ENCODE peak calls at places on chromosomes 5 and 9, in nine cellular contexts. J, R, F, M, K, P, H, Y and A are unnamed samples.
A peak's percentile ranks its signal among the peaks of the same experiment; 100 is the strongest.

GRCh38 chr9:113468716-113469448 is 5.4 kb downstream of the RGS3 start:
- DNase-seq in M (no peak), J (no peak), F (no peak), H (no peak), P (no peak), Y (peak; percentile 42), R (no peak), K (no peak), A (no peak)

GRCh38 chr5:22560115-22560514 is 293.0 kb downstream of the CDH12 start:
- DNase-seq in M (no peak), F (no peak), J (no peak), K (no peak), Y (no peak), R (peak; percentile 20), P (no peak), H (no peak), A (no peak)

GRCh38 chr5:159891371-159891770 is 24.9 kb upstream of the ADRA1B start:
- DNase-seq in H (no peak), F (no peak), P (peak; percentile 39), J (no peak), K (no peak), Y (no peak), M (no peak), R (no peak), A (no peak)

GRCh38 chr5:72288923-72289322 is 31.1 kb downstream of the MRPS27 start:
- DNase-seq in M (no peak), R (no peak), P (no peak), K (no peak), J (no peak), H (no peak), Y (no peak), F (no peak), A (no peak)

GRCh38 chr5:178281321-178281720 is 48.7 kb upstream of the PHYKPL start:
- DNase-seq in K (no peak), Y (no peak), P (no peak), J (no peak), R (no peak), F (no peak), M (no peak), H (no peak), A (no peak)

GRCh38 chr9:94018628-94019027 is 63.5 kb upstream of the BARX1 start:
- DNase-seq in M (no peak), H (no peak), J (no peak), R (no peak), P (no peak), K (no peak), Y (no peak), F (no peak), A (no peak)

GRCh38 chr5:16936150-16937022 is at the start of gene MYO10:
- DNase-seq in M (peak; percentile 87), R (peak; percentile 63), F (peak; percentile 22), K (peak; percentile 13), H (peak; percentile 12), J (peak; percentile 85), P (peak; percentile 91), Y (no peak), A (no peak)

GRCh38 chr5:50759526-50760280 is 93.3 kb downstream of the PARP8 start:
- DNase-seq in Y (no peak), R (no peak), H (no peak), P (no peak), J (no peak), K (no peak), F (no peak), M (no peak), A (no peak)

GRCh38 chr9:94920439-94920951 is 194.0 kb downstream of the AOPEP start:
- DNase-seq in H (no peak), F (no peak), P (no peak), Y (no peak), J (no peak), K (no peak), M (no peak), R (no peak), A (no peak)

GRCh38 chr5:176818391-176819098 is 8.2 kb downstream of the UNC5A start:
- DNase-seq in H (no peak), J (peak; percentile 74), F (no peak), M (no peak), R (peak; percentile 40), P (no peak), K (no peak), Y (no peak), A (peak; percentile 51)

GRCh38 chr5:57839447-57839846 is 356.8 kb upstream of the ACTBL2 start:
- DNase-seq in M (no peak), P (no peak), H (no peak), J (no peak), Y (no peak), F (no peak), K (no peak), R (no peak), A (no peak)

GRCh38 chr9:132883349-132884294 is 4.9 kb downstream of the SPACA9 start:
- DNase-seq in M (no peak), J (no peak), Y (no peak), P (no peak), R (no peak), H (no peak), K (no peak), F (no peak), A (no peak)

GRCh38 chr5:139574641-139575312 is 13.6 kb downstream of the UBE2D2 start:
- DNase-seq in J (peak; percentile 41), Y (peak; percentile 75), F (no peak), M (no peak), H (no peak), R (peak; percentile 45), K (no peak), P (peak; percentile 60), A (peak; percentile 22)

GRCh38 chr5:39337516-39337915 is 26.8 kb downstream of the C9 start:
- DNase-seq in F (no peak), M (no peak), K (no peak), H (no peak), J (no peak), R (no peak), P (no peak), Y (no peak), A (no peak)

GRCh38 chr5:28499764-28500290 is 1461.4 kb upstream of the CDH9 start:
- DNase-seq in J (no peak), K (no peak), R (no peak), H (no peak), F (no peak), Y (no peak), P (no peak), M (no peak), A (no peak)

GRCh38 chr5:58466939-58467338 is 7.1 kb upstream of the PLK2 start:
- DNase-seq in F (no peak), M (peak; percentile 29), K (no peak), P (peak; percentile 8), J (peak; percentile 34), R (peak; percentile 33), Y (peak; percentile 81), H (no peak), A (no peak)

GRCh38 chr9:104104407-104104806 is 10.3 kb downstream of the SMC2 start:
- DNase-seq in P (no peak), H (no peak), F (no peak), K (no peak), Y (no peak), M (no peak), J (no peak), R (no peak), A (no peak)

GRCh38 chr5:5270958-5271605 is 131.0 kb downstream of the ADAMTS16 start:
- DNase-seq in F (no peak), M (peak; percentile 72), Y (no peak), J (no peak), K (no peak), H (no peak), R (peak; percentile 87), P (peak; percentile 71), A (no peak)

GRCh38 chr5:32297181-32298055 is 15.3 kb downstream of the MTMR12 start:
- DNase-seq in J (no peak), K (no peak), H (no peak), M (no peak), R (no peak), F (no peak), P (no peak), Y (no peak), A (no peak)